ENCODE peak calls at places on chromosomes 5 and 9, in nine cellular contexts. X is breast epithelium, O is GM06990, J is heart right ventricle, W is astrocyte of the spinal cord, K is HCT116, Q is sigmoid colon, S is tibial artery, E is coronary artery. T is an unnamed sample.

GRCh38 chr9:129998491-129999122 is 44.4 kb downstream of the FNBP1 start:
- DNase-seq in E (no peak), X (no peak), O (no peak), W (no peak), K (no peak), J (no peak), Q (no peak), S (no peak), T (no peak)

GRCh38 chr5:38483788-38484398 is 72.6 kb downstream of the LIFR start:
- DNase-seq in S (no peak), X (no peak), K (no peak), J (no peak), Q (no peak), W (no peak), O (no peak), E (no peak), T (no peak)

GRCh38 chr9:73199886-73200285 is 48.2 kb downstream of the ANXA1 start:
- DNase-seq in X (no peak), Q (no peak), K (peak), W (no peak), E (no peak), O (no peak), S (no peak), J (no peak), T (no peak)

GRCh38 chr9:93354451-93354850 is 97.0 kb upstream of the FAM120A start:
- DNase-seq in W (no peak), Q (no peak), E (no peak), J (no peak), S (no peak), O (no peak), K (peak), X (no peak), T (no peak)

GRCh38 chr5:1266791-1267190 is 28.1 kb downstream of the TERT start:
- DNase-seq in K (no peak), E (no peak), X (no peak), W (no peak), J (no peak), O (no peak), Q (no peak), S (no peak), T (no peak)

GRCh38 chr9:138052635-138053320 is 175.2 kb downstream of the CACNA1B start:
- DNase-seq in X (no peak), E (no peak), J (no peak), O (no peak), S (no peak), Q (peak), W (no peak), K (no peak), T (no peak)

GRCh38 chr5:58156354-58156753 is 303.5 kb downstream of the PLK2 start:
- DNase-seq in S (no peak), E (no peak), Q (no peak), K (no peak), J (no peak), W (peak), X (no peak), O (no peak), T (peak)

GRCh38 chr9:135690836-135691570 is 8.3 kb downstream of the SOHLH1 start:
- DNase-seq in Q (no peak), W (no peak), K (no peak), J (no peak), X (no peak), E (no peak), O (no peak), S (no peak), T (no peak)

GRCh38 chr9:100240512-100240911 is 112.2 kb downstream of the TEX10 start:
- DNase-seq in X (no peak), O (no peak), J (no peak), Q (no peak), E (no peak), K (no peak), S (no peak), W (no peak), T (no peak)

GRCh38 chr5:149227168-149227826 is 44.4 kb upstream of the AFAP1L1 start:
- DNase-seq in K (peak), S (no peak), J (no peak), Q (no peak), X (no peak), E (no peak), O (no peak), W (peak), T (peak)

GRCh38 chr5:151456321-151456940 is 9.0 kb downstream of the SLC36A1 start:
- DNase-seq in O (no peak), J (no peak), W (no peak), S (no peak), K (no peak), E (no peak), X (no peak), Q (no peak), T (no peak)

GRCh38 chr9:17613723-17614122 is 34.9 kb downstream of the SH3GL2 start:
- DNase-seq in Q (no peak), S (no peak), W (peak), K (no peak), E (no peak), O (no peak), J (no peak), X (no peak), T (peak)

GRCh38 chr9:76200730-76201129 is 193.5 kb downstream of the RFK start:
- DNase-seq in W (no peak), X (no peak), O (no peak), S (no peak), K (no peak), E (no peak), J (no peak), Q (no peak), T (no peak)

GRCh38 chr9:88220652-88221051 is 82.4 kb upstream of the SPATA31C2 start:
- DNase-seq in X (no peak), J (no peak), W (no peak), O (no peak), K (no peak), E (no peak), Q (no peak), S (no peak), T (no peak)

GRCh38 chr5:144487207-144487606 is 316.5 kb downstream of the KCTD16 start:
- DNase-seq in S (no peak), K (no peak), X (no peak), O (no peak), E (no peak), W (no peak), Q (no peak), J (no peak), T (no peak)

GRCh38 chr5:16467363-16468219 is 2.0 kb upstream of the ZNF622 start:
- DNase-seq in O (peak), Q (no peak), W (peak), X (no peak), S (no peak), J (no peak), K (no peak), E (no peak), T (peak)

GRCh38 chr5:168607946-168608345 is 28.8 kb upstream of the PANK3 start:
- DNase-seq in E (no peak), S (no peak), X (no peak), K (no peak), O (no peak), Q (no peak), W (no peak), J (no peak), T (no peak)

GRCh38 chr5:83914662-83915418 is 194.2 kb upstream of the HAPLN1 start:
- DNase-seq in K (no peak), X (no peak), E (no peak), S (no peak), W (peak), Q (no peak), O (no peak), J (no peak), T (peak)

GRCh38 chr5:119439140-119439625 is 13.1 kb upstream of the HSD17B4 start:
- DNase-seq in E (no peak), J (no peak), K (no peak), O (no peak), Q (no peak), S (no peak), W (no peak), X (no peak), T (no peak)

GRCh38 chr9:6896562-6896961 is 138.8 kb downstream of the KDM4C start:
- DNase-seq in S (no peak), W (no peak), Q (no peak), O (no peak), J (no peak), X (no peak), K (no peak), E (no peak), T (peak)

GRCh38 chr5:126830061-126830460 is 53.1 kb downstream of the LMNB1 start:
- DNase-seq in J (no peak), X (no peak), Q (no peak), S (no peak), K (no peak), W (no peak), O (no peak), E (no peak), T (no peak)

GRCh38 chr5:127515693-127516440 is 1.6 kb upstream of the PRRC1 start:
- DNase-seq in W (no peak), O (no peak), E (no peak), K (no peak), X (no peak), J (no peak), S (no peak), Q (no peak), T (no peak)

GRCh38 chr5:132414634-132415377 is 45.3 kb downstream of the SLC22A5 start:
- DNase-seq in K (peak), W (peak), O (peak), Q (peak), S (no peak), J (no peak), E (peak), X (no peak), T (peak)

GRCh38 chr5:113293068-113293571 is 141.7 kb downstream of the TSSK1B start:
- DNase-seq in E (no peak), J (no peak), S (no peak), K (no peak), X (no peak), O (no peak), W (peak), Q (no peak), T (peak)

GRCh38 chr9:91817493-91818225 is 132.4 kb downstream of the ROR2 start:
- DNase-seq in O (no peak), E (no peak), W (peak), X (no peak), K (no peak), S (no peak), J (no peak), Q (peak), T (peak)

GRCh38 chr9:18678846-18679245 is 204.9 kb downstream of the ADAMTSL1 start:
- DNase-seq in K (no peak), S (no peak), X (no peak), J (no peak), Q (no peak), W (peak), E (no peak), O (no peak), T (peak)

GRCh38 chr5:161541-162110 is 29.7 kb upstream of the LRRC14B start:
- DNase-seq in K (no peak), Q (peak), X (peak), S (no peak), W (no peak), O (no peak), E (no peak), J (no peak), T (no peak)

GRCh38 chr9:136494012-136494411 is 11.2 kb upstream of the SEC16A start:
- DNase-seq in S (no peak), J (peak), K (no peak), Q (no peak), O (no peak), X (no peak), W (no peak), E (no peak), T (no peak)

GRCh38 chr9:86413966-86414880 is 60.0 kb upstream of the TUT7 start:
- DNase-seq in Q (no peak), K (no peak), X (no peak), S (no peak), J (no peak), E (no peak), W (peak), O (no peak), T (peak)

GRCh38 chr9:18474778-18475177 is 825 bp downstream of the ADAMTSL1 start:
- DNase-seq in S (no peak), X (no peak), E (no peak), K (no peak), W (peak), J (no peak), O (no peak), Q (no peak), T (peak)

GRCh38 chr9:109918359-109919163 is 138.6 kb downstream of the PALM2AKAP2 start:
- DNase-seq in W (no peak), O (peak), X (no peak), Q (no peak), E (no peak), J (no peak), K (no peak), S (no peak), T (no peak)

GRCh38 chr5:135319928-135320606 is 79.0 kb downstream of the MACROH2A1 start:
- DNase-seq in W (no peak), E (peak), K (no peak), Q (no peak), S (no peak), O (no peak), J (no peak), X (no peak), T (no peak)
- TF ChIP-seq CTCF in W (peak), E (no peak), K (peak), Q (no peak), S (no peak), O (no peak), J (no peak), X (no peak), T (no peak)

GRCh38 chr5:96219580-96220281 is 213.3 kb downstream of the PCSK1 start:
- DNase-seq in S (no peak), X (no peak), O (no peak), K (no peak), J (no peak), E (no peak), Q (no peak), W (peak), T (peak)
- H3K4me3 ChIP-seq in S (no peak), X (no peak), O (no peak), K (no peak), J (no peak), E (no peak), Q (no peak), W (no peak), T (no peak)

GRCh38 chr5:115842089-115842881 is 550 bp downstream of the AP3S1 start:
- DNase-seq in O (no peak), K (peak), Q (no peak), J (no peak), W (peak), E (no peak), X (no peak), S (peak), T (peak)
- TF ChIP-seq CTCF in O (peak), K (peak), Q (no peak), J (no peak), W (no peak), E (no peak), X (no peak), S (peak), T (no peak)

DNA sequence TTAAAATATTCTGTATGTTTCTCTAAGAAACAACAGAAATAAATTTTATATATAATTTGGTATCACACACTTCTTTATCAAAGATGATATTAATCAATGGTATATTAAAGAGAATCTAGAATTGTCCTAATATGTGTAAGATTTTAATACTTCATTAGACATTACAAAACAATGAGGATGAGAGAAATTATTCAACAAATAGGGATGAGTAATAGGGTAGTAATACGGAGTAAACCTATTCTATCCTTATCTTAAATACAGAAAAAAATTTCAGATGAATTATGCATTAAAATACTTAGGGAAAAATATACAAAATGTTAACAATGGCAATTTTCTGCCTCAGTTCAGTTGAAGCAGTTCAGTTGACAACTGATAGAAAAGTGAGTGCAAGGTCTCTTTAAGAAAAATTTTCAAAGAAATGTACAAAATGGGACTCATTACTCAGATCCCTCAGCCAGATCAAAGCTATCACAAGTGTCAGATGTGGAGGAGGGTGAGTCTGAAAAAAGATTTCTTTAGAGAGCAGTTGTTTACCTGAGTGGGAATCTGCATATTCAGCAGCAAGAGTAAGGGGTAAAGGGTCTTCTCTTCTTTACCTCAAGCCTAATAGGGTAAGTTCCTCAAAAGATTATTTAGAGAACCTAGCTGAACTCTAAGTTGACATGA is 56.7 kb upstream of the GCNT4 start:
- DNase-seq in E (no peak), J (no peak), X (no peak), W (no peak), S (no peak), K (no peak), Q (no peak), O (no peak), T (no peak)
- H3K4me3 ChIP-seq in E (no peak), J (no peak), X (no peak), W (no peak), S (no peak), K (no peak), Q (no peak), O (no peak), T (no peak)

T was measured in fibroblast of pulmonary artery.